ENCODE peak calls at places on chromosome 7, in four cellular contexts. One of them, this sample, is unnamed.

GRCh38 chr7:143408686-143409551 is at the start of gene EPHA1:
- DNase-seq in H1: peak; percentile 83
- DNase-seq in upper lobe of left lung: peak; percentile 90
- DNase-seq in K562: peak; percentile 90
- DNase-seq in this sample: peak; percentile 75

GRCh38 chr7:25647007-25647406 is 418.7 kb upstream of the NPVF start:
- DNase-seq in upper lobe of left lung: no peak
- DNase-seq in K562: no peak
- DNase-seq in H1: no peak
- DNase-seq in this sample: no peak

GRCh38 chr7:22488643-22489462 is 11.1 kb downstream of the STEAP1B start:
- DNase-seq in upper lobe of left lung: no peak
- DNase-seq in H1: peak; percentile 87
- DNase-seq in K562: peak; percentile 63
- DNase-seq in this sample: peak; percentile 74

GRCh38 chr7:7014827-7015610 is 167.3 kb upstream of the C1GALT1 start:
- DNase-seq in H1: no peak
- DNase-seq in upper lobe of left lung: no peak
- DNase-seq in K562: no peak
- DNase-seq in this sample: no peak

GRCh38 chr7:25951414-25952276 is 200.4 kb upstream of the NFE2L3 start:
- DNase-seq in K562: peak; percentile 95
- DNase-seq in upper lobe of left lung: no peak
- DNase-seq in H1: no peak
- DNase-seq in this sample: no peak

GRCh38 chr7:28748934-28749584 is 209.1 kb downstream of the TRIL start:
- DNase-seq in upper lobe of left lung: no peak
- DNase-seq in K562: no peak
- DNase-seq in H1: no peak
- DNase-seq in this sample: no peak

GRCh38 chr7:157827045-157827862 is 490.4 kb downstream of the DNAJB6 start:
- DNase-seq in K562: no peak
- DNase-seq in H1: no peak
- DNase-seq in upper lobe of left lung: no peak
- DNase-seq in this sample: no peak

GRCh38 chr7:128921866-128922440 is 11.4 kb upstream of the KCP start:
- DNase-seq in K562: no peak
- DNase-seq in H1: peak; percentile 44
- DNase-seq in upper lobe of left lung: no peak
- DNase-seq in this sample: no peak

GRCh38 chr7:96949766-96950165 is 55.6 kb upstream of the DLX6 start:
- DNase-seq in upper lobe of left lung: no peak
- DNase-seq in H1: no peak
- DNase-seq in K562: no peak
- DNase-seq in this sample: no peak

GRCh38 chr7:87128883-87129282 is 23.4 kb upstream of the DMTF1 start:
- DNase-seq in upper lobe of left lung: no peak
- DNase-seq in H1: no peak
- DNase-seq in K562: no peak
- DNase-seq in this sample: no peak

GRCh38 chr7:51647931-51648351 is 331.3 kb upstream of the COBL start:
- DNase-seq in upper lobe of left lung: no peak
- DNase-seq in H1: no peak
- DNase-seq in K562: no peak
- DNase-seq in this sample: peak; percentile 69

GRCh38 chr7:145797507-145797906 is 319.1 kb upstream of the CNTNAP2 start:
- DNase-seq in H1: no peak
- DNase-seq in K562: no peak
- DNase-seq in upper lobe of left lung: no peak
- DNase-seq in this sample: no peak

GRCh38 chr7:111357691-111358090 is 204.6 kb downstream of the IMMP2L start:
- DNase-seq in upper lobe of left lung: no peak
- DNase-seq in H1: no peak
- DNase-seq in K562: no peak
- DNase-seq in this sample: no peak

GRCh38 chr7:101538596-101539459 is 90.3 kb downstream of the MYL10 start:
- DNase-seq in upper lobe of left lung: peak; percentile 90
- DNase-seq in H1: peak; percentile 92
- DNase-seq in K562: peak; percentile 90
- DNase-seq in this sample: peak; percentile 62

GRCh38 chr7:7554647-7555575 is 11.8 kb upstream of the MIOS start:
- DNase-seq in K562: no peak
- DNase-seq in H1: no peak
- DNase-seq in upper lobe of left lung: no peak
- DNase-seq in this sample: no peak

GRCh38 chr7:147858421-147858820 is 732.1 kb upstream of the C7orf33 start:
- DNase-seq in upper lobe of left lung: no peak
- DNase-seq in H1: no peak
- DNase-seq in K562: no peak
- DNase-seq in this sample: no peak

GRCh38 chr7:22858640-22859561 is 36.3 kb upstream of the TOMM7 start:
- DNase-seq in K562: no peak
- DNase-seq in H1: no peak
- DNase-seq in upper lobe of left lung: no peak
- DNase-seq in this sample: no peak

GRCh38 chr7:118052330-118052729 is 131.6 kb upstream of the LSM8 start:
- DNase-seq in K562: no peak
- DNase-seq in upper lobe of left lung: no peak
- DNase-seq in H1: no peak
- DNase-seq in this sample: no peak

GRCh38 chr7:134477954-134478353 is 19.1 kb upstream of the AKR1B1 start:
- DNase-seq in K562: no peak
- DNase-seq in H1: no peak
- DNase-seq in upper lobe of left lung: no peak
- DNase-seq in this sample: no peak

GRCh38 chr7:125618516-125618915 is 688.9 kb upstream of the POT1 start:
- DNase-seq in H1: no peak
- DNase-seq in K562: no peak
- DNase-seq in upper lobe of left lung: no peak
- DNase-seq in this sample: no peak

GRCh38 chr7:148286150-148286549 is 304.4 kb upstream of the C7orf33 start:
- DNase-seq in H1: no peak
- DNase-seq in K562: peak; percentile 32
- DNase-seq in upper lobe of left lung: no peak
- DNase-seq in this sample: no peak

GRCh38 chr7:26083113-26083512 is 68.9 kb upstream of the NFE2L3 start:
- DNase-seq in H1: no peak
- DNase-seq in K562: no peak
- DNase-seq in upper lobe of left lung: no peak
- DNase-seq in this sample: no peak

GRCh38 chr7:77940647-77941046 is 142.1 kb downstream of the PHTF2 start:
- DNase-seq in upper lobe of left lung: no peak
- DNase-seq in H1: no peak
- DNase-seq in K562: peak; percentile 20
- DNase-seq in this sample: peak; percentile 16

GRCh38 chr7:136654406-136654805 is 214.0 kb upstream of the CHRM2 start:
- DNase-seq in upper lobe of left lung: no peak
- DNase-seq in K562: no peak
- DNase-seq in H1: no peak
- DNase-seq in this sample: no peak

GRCh38 chr7:151491859-151492258 is 27.8 kb downstream of the RHEB start:
- DNase-seq in upper lobe of left lung: no peak
- DNase-seq in K562: no peak
- DNase-seq in H1: no peak
- DNase-seq in this sample: no peak

GRCh38 chr7:2659556-2660358 is 28.0 kb downstream of the TTYH3 start:
- DNase-seq in K562: no peak
- DNase-seq in H1: no peak
- DNase-seq in upper lobe of left lung: peak; percentile 78
- DNase-seq in this sample: no peak
- TF ChIP-seq POLR2A in K562: no peak
- TF ChIP-seq POLR2A in H1: no peak
- TF ChIP-seq POLR2A in upper lobe of left lung: no peak
- TF ChIP-seq POLR2A in this sample: no peak

GRCh38 chr7:122984021-122984420 is 11.5 kb downstream of the TAS2R16 start:
- DNase-seq in K562: no peak
- DNase-seq in upper lobe of left lung: no peak
- DNase-seq in H1: no peak
- DNase-seq in this sample: no peak
- TF ChIP-seq POLR2AphosphoS5 in K562: no peak
- TF ChIP-seq POLR2AphosphoS5 in upper lobe of left lung: no peak
- TF ChIP-seq POLR2AphosphoS5 in H1: no peak
- TF ChIP-seq POLR2AphosphoS5 in this sample: no peak

DNA sequence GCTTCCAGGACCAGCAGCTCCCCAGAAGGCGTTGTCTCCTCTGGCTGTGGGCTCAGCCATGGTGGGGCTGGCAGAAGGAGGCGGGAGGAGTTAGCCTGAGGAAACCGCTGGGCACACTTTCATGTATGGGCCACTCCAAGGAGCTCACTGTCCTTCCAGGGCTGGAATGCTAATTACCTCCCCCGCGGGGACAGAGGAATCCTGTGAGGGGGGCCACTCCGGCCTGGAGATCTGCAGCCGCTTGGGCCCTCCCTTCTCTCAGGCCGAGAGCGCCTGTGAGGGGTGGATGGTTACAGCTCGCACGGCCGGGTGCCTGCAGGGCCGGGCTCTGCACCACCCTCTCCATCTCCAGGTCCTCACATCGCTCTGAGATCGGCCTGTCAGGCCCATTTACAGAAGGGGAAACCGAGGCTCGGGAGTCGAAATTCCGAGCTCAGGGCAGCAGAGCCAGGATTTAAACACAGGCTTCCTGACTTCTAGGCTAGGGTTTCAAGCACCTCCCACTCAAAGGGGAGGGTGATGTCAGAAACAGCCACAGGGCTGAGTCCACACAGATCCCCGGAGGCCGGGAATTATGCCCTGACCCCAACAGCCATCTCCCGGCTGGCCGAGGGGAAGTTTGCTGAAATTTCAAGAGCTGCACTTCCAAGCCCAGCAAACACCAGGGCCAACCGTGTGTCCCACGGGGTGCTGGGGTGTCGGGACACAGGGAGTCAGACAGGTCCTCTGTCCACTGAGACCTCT is 59.1 kb downstream of the PDGFA start:
- DNase-seq in H1: peak; percentile 52
- DNase-seq in K562: no peak
- DNase-seq in upper lobe of left lung: peak; percentile 61
- DNase-seq in this sample: no peak
- TF ChIP-seq EP300 in H1: no peak
- TF ChIP-seq EP300 in K562: no peak
- TF ChIP-seq EP300 in upper lobe of left lung: no peak
- TF ChIP-seq EP300 in this sample: no peak

GRCh38 chr7:16644987-16645592 is 464 bp downstream of the ANKMY2 start:
- DNase-seq in H1: peak; percentile 52
- DNase-seq in upper lobe of left lung: peak; percentile 91
- DNase-seq in K562: peak; percentile 46
- DNase-seq in this sample: peak; percentile 45

GRCh38 chr7:16646427-16647081 is 573 bp downstream of the BZW2 start:
- DNase-seq in K562: no peak
- DNase-seq in upper lobe of left lung: peak; percentile 88
- DNase-seq in H1: no peak
- DNase-seq in this sample: peak; percentile 17

GRCh38 chr7:16644624-16644986 is 949 bp downstream of the ANKMY2 start:
- DNase-seq in H1: no peak
- DNase-seq in upper lobe of left lung: peak; percentile 80
- DNase-seq in K562: peak; percentile 62
- DNase-seq in this sample: peak; percentile 75

GRCh38 chr7:16644157-16644556 is 1.4 kb downstream of the ANKMY2 start:
- DNase-seq in K562: no peak
- DNase-seq in upper lobe of left lung: no peak
- DNase-seq in H1: no peak
- DNase-seq in this sample: no peak

GRCh38 chr7:16645593-16646426 is at the start of the genes ANKMY2 and BZW2:
- DNase-seq in K562: peak; percentile 93
- DNase-seq in upper lobe of left lung: peak; percentile 98
- DNase-seq in H1: peak; percentile 89
- DNase-seq in this sample: peak; percentile 95
- TF ChIP-seq POLR2A in K562: peak; percentile 99
- TF ChIP-seq POLR2A in upper lobe of left lung: no peak
- TF ChIP-seq POLR2A in H1: peak; percentile 95
- TF ChIP-seq POLR2A in this sample: peak; percentile 97

GRCh38 chr7:11784808-11785536 is 47.0 kb downstream of the THSD7A start:
- DNase-seq in K562: no peak
- DNase-seq in upper lobe of left lung: no peak
- DNase-seq in H1: no peak
- DNase-seq in this sample: no peak
- TF ChIP-seq POLR2AphosphoS5 in K562: no peak
- TF ChIP-seq POLR2AphosphoS5 in upper lobe of left lung: no peak
- TF ChIP-seq POLR2AphosphoS5 in H1: no peak
- TF ChIP-seq POLR2AphosphoS5 in this sample: no peak

DNA sequence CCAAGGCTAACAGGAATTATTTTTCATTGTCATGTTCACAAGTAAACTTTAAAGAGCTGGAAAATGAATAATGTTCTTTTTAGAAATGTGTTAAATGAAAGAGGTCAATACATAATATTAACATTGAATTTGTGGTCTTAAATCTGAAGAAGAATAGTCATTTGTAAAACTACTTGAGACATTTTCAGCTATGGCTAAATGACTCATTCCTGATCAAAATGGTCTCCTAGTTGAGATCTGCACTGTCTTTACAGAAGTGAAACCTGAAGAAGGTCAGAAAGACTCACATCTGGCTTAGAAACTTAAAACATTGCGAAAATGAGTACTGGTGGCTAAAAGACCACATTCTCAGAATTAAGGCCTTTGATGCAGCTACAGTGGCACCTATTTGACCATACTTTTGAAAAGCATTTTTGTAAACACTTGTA is 5.9 kb downstream of the PIK3CG start:
- DNase-seq in upper lobe of left lung: no peak
- DNase-seq in K562: no peak
- DNase-seq in H1: no peak
- DNase-seq in this sample: no peak
- TF ChIP-seq EP300 in upper lobe of left lung: no peak
- TF ChIP-seq EP300 in K562: no peak
- TF ChIP-seq EP300 in H1: no peak
- TF ChIP-seq EP300 in this sample: no peak

GRCh38 chr7:35800718-35801391 is at the start of gene SEPTIN7:
- DNase-seq in H1: peak; percentile 97
- DNase-seq in K562: peak; percentile 95
- DNase-seq in upper lobe of left lung: peak; percentile 99
- DNase-seq in this sample: peak; percentile 99
- TF ChIP-seq POLR2A in H1: peak; percentile 91
- TF ChIP-seq POLR2A in K562: peak; percentile 89
- TF ChIP-seq POLR2A in upper lobe of left lung: no peak
- TF ChIP-seq POLR2A in this sample: peak; percentile 87

GRCh38 chr7:114889646-114890285 is 32.1 kb upstream of the MDFIC start:
- DNase-seq in H1: no peak
- DNase-seq in upper lobe of left lung: no peak
- DNase-seq in K562: no peak
- DNase-seq in this sample: no peak
- TF ChIP-seq POLR2AphosphoS5 in H1: no peak
- TF ChIP-seq POLR2AphosphoS5 in upper lobe of left lung: no peak
- TF ChIP-seq POLR2AphosphoS5 in K562: no peak
- TF ChIP-seq POLR2AphosphoS5 in this sample: peak; percentile 77

This sample was measured in transverse colon.